ENCODE peak calls at places on chromosomes 7 and 10, in eight cellular contexts. T is hepatocyte, G is GM23338, V is mucosa of descending colon, W is uterus, Y is epithelial cell of esophagus, Q is neural progenitor cell, B is GM12865. M is an unnamed sample.

GRCh38 chr7:12162420-12163113 is 48.5 kb upstream of the TMEM106B start:
- DNase-seq in T (no peak), G (no peak), V (no peak), W (no peak), Y (peak; percentile 69), Q (no peak), B (no peak), M (no peak)

GRCh38 chr7:27647052-27647451 is 15.6 kb downstream of the HIBADH start:
- DNase-seq in T (no peak), G (no peak), V (no peak), W (no peak), Y (peak; percentile 90), Q (no peak), B (no peak), M (no peak)

GRCh38 chr10:46233101-46233500 is 53.7 kb upstream of the ANTXRL start:
- DNase-seq in T (no peak), G (no peak), V (no peak), W (peak; percentile 0), Y (no peak), Q (no peak), B (no peak), M (peak; percentile 11)

GRCh38 chr7:66052447-66052846 is 23.2 kb upstream of the ASL start:
- DNase-seq in T (no peak), G (no peak), V (no peak), W (no peak), Y (no peak), Q (no peak), B (no peak), M (no peak)

GRCh38 chr7:140060243-140060630 is 2.5 kb downstream of the PARP12 start:
- DNase-seq in T (no peak), G (no peak), V (no peak), W (no peak), Y (peak; percentile 77), Q (no peak), B (no peak), M (no peak)

GRCh38 chr10:29667191-29667590 is 32.4 kb upstream of the SVIL start:
- DNase-seq in T (no peak), G (peak; percentile 71), V (no peak), W (no peak), Y (no peak), Q (peak; percentile 37), B (no peak), M (no peak)

GRCh38 chr7:76040126-76040525 is 7.7 kb downstream of the STYXL1 start:
- DNase-seq in T (no peak), G (no peak), V (no peak), W (no peak), Y (no peak), Q (no peak), B (no peak), M (no peak)

GRCh38 chr7:118306771-118307170 is 82.3 kb downstream of the ANKRD7 start:
- DNase-seq in T (no peak), G (no peak), V (no peak), W (no peak), Y (peak; percentile 4), Q (no peak), B (no peak), M (peak; percentile 21)

GRCh38 chr10:91352760-91353159 is 57.4 kb upstream of the HECTD2 start:
- DNase-seq in T (no peak), G (no peak), V (no peak), W (no peak), Y (peak; percentile 48), Q (no peak), B (no peak), M (no peak)

GRCh38 chr7:143512488-143513340 is 35.0 kb downstream of the TAS2R41 start:
- DNase-seq in T (no peak), G (no peak), V (no peak), W (no peak), Y (peak; percentile 79), Q (no peak), B (no peak), M (no peak)

GRCh38 chr10:58180633-58181032 is 87.1 kb downstream of the IPMK start:
- DNase-seq in T (no peak), G (no peak), V (no peak), W (no peak), Y (peak; percentile 88), Q (no peak), B (no peak), M (no peak)

GRCh38 chr10:7853226-7853891 is 35.1 kb downstream of the TAF3 start:
- DNase-seq in T (no peak), G (no peak), V (no peak), W (no peak), Y (no peak), Q (no peak), B (no peak), M (no peak)

GRCh38 chr7:81725003-81725402 is 44.8 kb downstream of the HGF start:
- DNase-seq in T (no peak), G (no peak), V (no peak), W (no peak), Y (no peak), Q (no peak), B (no peak), M (no peak)

GRCh38 chr10:78419481-78420265 is 386.0 kb downstream of the RPS24 start:
- DNase-seq in T (no peak), G (no peak), V (no peak), W (no peak), Y (no peak), Q (no peak), B (no peak), M (no peak)

GRCh38 chr10:10644317-10645111 is 373.2 kb upstream of the CELF2 start:
- DNase-seq in T (no peak), G (no peak), V (no peak), W (no peak), Y (peak; percentile 68), Q (no peak), B (no peak), M (no peak)

GRCh38 chr10:123860209-123860608 is 31.4 kb downstream of the CPXM2 start:
- DNase-seq in T (no peak), G (no peak), V (no peak), W (no peak), Y (no peak), Q (no peak), B (no peak), M (no peak)

GRCh38 chr10:10096898-10097297 is 920.8 kb upstream of the CELF2 start:
- DNase-seq in T (no peak), G (no peak), V (no peak), W (no peak), Y (no peak), Q (no peak), B (no peak), M (no peak)

GRCh38 chr10:21369697-21370096 is 155.8 kb downstream of the SKIDA1 start:
- DNase-seq in T (no peak), G (no peak), V (no peak), W (no peak), Y (no peak), Q (no peak), B (no peak), M (peak; percentile 46)

GRCh38 chr7:49486974-49487919 is 286.2 kb upstream of the VWC2 start:
- DNase-seq in T (peak; percentile 26), G (peak; percentile 49), V (no peak), W (no peak), Y (no peak), Q (no peak), B (no peak), M (no peak)

GRCh38 chr7:117152213-117153007 is 170.4 kb downstream of the WNT2 start:
- DNase-seq in T (no peak), G (no peak), V (no peak), W (no peak), Y (no peak), Q (no peak), B (no peak), M (no peak)

GRCh38 chr10:113111260-113111659 is 161.2 kb downstream of the TCF7L2 start:
- DNase-seq in T (no peak), G (no peak), V (no peak), W (no peak), Y (no peak), Q (no peak), B (no peak), M (no peak)

GRCh38 chr7:40824461-40824860 is 689.7 kb downstream of the SUGCT start:
- DNase-seq in T (no peak), G (no peak), V (no peak), W (no peak), Y (no peak), Q (no peak), B (no peak), M (no peak)
- TF ChIP-seq CTCF in T (no peak), G (no peak), V (no peak), W (no peak), Y (no peak), Q (no peak), B (no peak), M (no peak)

GRCh38 chr10:63064706-63065105 is 68.4 kb upstream of the NRBF2 start:
- DNase-seq in T (no peak), G (no peak), V (no peak), W (no peak), Y (peak; percentile 81), Q (peak; percentile 39), B (no peak), M (no peak)
- H3K4me3 ChIP-seq in T (no peak overlapping the region), G (no peak overlapping the region), V (no peak overlapping the region), W (no peak overlapping the region), Y (no peak overlapping the region), Q (no peak overlapping the region), B (no peak overlapping the region), M (no peak overlapping the region)

DNA sequence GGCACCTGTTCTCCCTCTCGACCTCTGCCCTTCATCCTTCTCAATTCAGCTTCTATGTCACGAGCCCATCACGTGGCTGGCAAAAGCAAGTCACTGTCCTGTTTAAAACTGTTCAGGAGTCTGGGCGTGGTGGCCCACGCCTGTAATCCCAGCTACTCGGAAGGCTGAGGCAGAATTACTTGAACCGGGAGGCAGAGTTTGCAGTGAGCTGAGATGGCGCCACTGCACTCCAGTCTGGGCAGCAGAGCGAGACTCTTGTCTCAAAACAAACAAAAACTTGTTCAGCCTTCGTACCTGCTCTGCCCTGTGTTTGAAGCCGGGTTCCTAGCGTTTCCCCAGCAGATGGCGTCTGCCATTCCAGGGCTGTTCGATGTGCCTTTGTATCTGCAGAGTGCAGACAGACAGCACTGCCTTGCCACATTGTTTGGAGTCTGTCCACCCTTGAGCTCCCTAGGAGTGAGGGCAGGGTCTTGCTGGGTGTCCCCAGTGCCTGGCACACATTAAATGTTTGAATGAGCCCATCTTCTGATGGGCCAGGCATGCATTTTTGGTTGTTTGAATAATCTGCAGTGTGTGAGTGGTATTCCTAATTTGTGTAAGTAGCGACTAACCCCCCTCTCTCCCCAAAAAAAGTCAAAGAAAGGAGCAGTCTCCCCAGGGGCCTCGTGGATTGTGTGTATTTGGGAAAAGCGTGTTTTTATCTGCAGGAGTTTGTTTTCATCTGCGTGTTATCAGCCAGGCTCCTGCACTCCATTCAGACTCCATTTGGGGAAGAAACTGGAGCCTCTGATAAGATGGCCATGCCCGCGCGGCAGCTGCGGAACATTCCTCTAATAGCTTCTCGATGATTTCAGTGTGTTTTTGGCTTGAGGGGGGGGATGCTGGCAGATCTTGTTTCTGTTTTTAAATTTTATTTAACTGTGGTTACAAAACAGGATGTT is 61.2 kb downstream of the DNAJB6 start:
- DNase-seq in T (peak; percentile 66), G (peak; percentile 73), V (peak; percentile 37), W (peak; percentile 52), Y (peak; percentile 57), Q (peak; percentile 71), B (no peak), M (peak; percentile 69)
- TF ChIP-seq CTCF in T (peak; percentile 52), G (peak; percentile 56), V (no peak), W (no peak), Y (peak; percentile 61), Q (peak; percentile 74), B (peak; percentile 8), M (peak; percentile 17)

DNA sequence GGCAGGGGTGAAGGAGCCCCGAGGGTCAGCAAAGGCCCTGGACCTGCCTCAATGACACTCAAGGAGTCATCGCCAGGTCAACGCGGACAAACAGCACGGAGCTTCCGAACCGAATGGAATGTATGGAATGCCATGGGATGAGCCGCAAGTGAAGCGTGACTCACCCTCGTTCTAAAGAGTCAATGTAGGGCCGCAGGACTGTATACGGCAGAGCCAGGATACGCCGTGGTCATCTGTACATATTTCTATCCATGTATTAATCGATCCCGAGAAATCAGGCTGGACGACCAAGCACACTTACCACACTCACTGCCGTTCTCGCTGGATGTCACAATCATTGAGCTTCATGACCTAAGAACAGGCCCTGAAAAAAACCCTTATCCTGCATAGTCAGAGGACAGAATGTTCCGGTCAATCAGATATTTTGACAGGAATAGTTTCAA is 4.3 kb downstream of the SNX8 start:
- DNase-seq in T (peak; percentile 74), G (peak; percentile 95), V (no peak), W (no peak), Y (peak; percentile 75), Q (peak; percentile 87), B (no peak), M (peak; percentile 46)
- H3K4me3 ChIP-seq in T (no peak overlapping the region), G (peak overlapping the region; percentile 21), V (no peak overlapping the region), W (no peak overlapping the region), Y (no peak overlapping the region), Q (no peak overlapping the region), B (no peak overlapping the region), M (no peak overlapping the region)